ENCODE peak calls at places on chromosome 1, in ten cellular contexts. One of them, this sample, is unnamed.

GRCh38 chr1:234823191-234824176 is 213.5 kb upstream of the IRF2BP2 start:
- DNase-seq in nucleus accumbens: no peak
- DNase-seq in GM12891: no peak
- DNase-seq in HEK293T: no peak
- DNase-seq in BJ: no peak
- DNase-seq in sigmoid colon: no peak
- DNase-seq in heart left ventricle: no peak
- DNase-seq in RCC 7860: no peak
- DNase-seq in CD4-positive, alpha-beta memory T cell: no peak
- DNase-seq in type B pancreatic cell: no peak
- DNase-seq in this sample: no peak

GRCh38 chr1:206551985-206552325 is 44.6 kb downstream of the RASSF5 start:
- DNase-seq in nucleus accumbens: no peak
- DNase-seq in GM12891: no peak
- DNase-seq in HEK293T: no peak
- DNase-seq in BJ: no peak
- DNase-seq in sigmoid colon: no peak
- DNase-seq in heart left ventricle: no peak
- DNase-seq in RCC 7860: no peak
- DNase-seq in CD4-positive, alpha-beta memory T cell: peak
- DNase-seq in type B pancreatic cell: no peak
- DNase-seq in this sample: no peak

GRCh38 chr1:54764132-54764921 is at the start of gene PARS2:
- DNase-seq in nucleus accumbens: peak
- DNase-seq in GM12891: peak
- DNase-seq in HEK293T: peak
- DNase-seq in BJ: peak
- DNase-seq in sigmoid colon: peak
- DNase-seq in heart left ventricle: peak
- DNase-seq in RCC 7860: peak
- DNase-seq in CD4-positive, alpha-beta memory T cell: peak
- DNase-seq in type B pancreatic cell: peak
- DNase-seq in this sample: peak

GRCh38 chr1:7781923-7782495 is 2.1 kb upstream of the PER3 start:
- DNase-seq in nucleus accumbens: no peak
- DNase-seq in GM12891: peak
- DNase-seq in HEK293T: no peak
- DNase-seq in BJ: no peak
- DNase-seq in sigmoid colon: no peak
- DNase-seq in heart left ventricle: no peak
- DNase-seq in RCC 7860: no peak
- DNase-seq in CD4-positive, alpha-beta memory T cell: no peak
- DNase-seq in type B pancreatic cell: no peak
- DNase-seq in this sample: no peak

GRCh38 chr1:170075186-170075585 is 691 bp upstream of the KIFAP3 start:
- DNase-seq in nucleus accumbens: no peak
- DNase-seq in GM12891: no peak
- DNase-seq in HEK293T: no peak
- DNase-seq in BJ: no peak
- DNase-seq in sigmoid colon: no peak
- DNase-seq in heart left ventricle: no peak
- DNase-seq in RCC 7860: no peak
- DNase-seq in CD4-positive, alpha-beta memory T cell: peak
- DNase-seq in type B pancreatic cell: no peak
- DNase-seq in this sample: no peak

GRCh38 chr1:107817909-107818308 is 147.1 kb downstream of the VAV3 start:
- DNase-seq in nucleus accumbens: no peak
- DNase-seq in GM12891: no peak
- DNase-seq in HEK293T: no peak
- DNase-seq in BJ: no peak
- DNase-seq in sigmoid colon: no peak
- DNase-seq in heart left ventricle: no peak
- DNase-seq in RCC 7860: no peak
- DNase-seq in CD4-positive, alpha-beta memory T cell: no peak
- DNase-seq in type B pancreatic cell: no peak
- DNase-seq in this sample: no peak

GRCh38 chr1:12479311-12479710 is 138.7 kb downstream of the DHRS3 start:
- DNase-seq in nucleus accumbens: no peak
- DNase-seq in GM12891: no peak
- DNase-seq in HEK293T: no peak
- DNase-seq in BJ: no peak
- DNase-seq in sigmoid colon: no peak
- DNase-seq in heart left ventricle: no peak
- DNase-seq in RCC 7860: no peak
- DNase-seq in CD4-positive, alpha-beta memory T cell: no peak
- DNase-seq in type B pancreatic cell: no peak
- DNase-seq in this sample: no peak

GRCh38 chr1:173476197-173476663 is 905 bp upstream of the PRDX6 start:
- DNase-seq in nucleus accumbens: no peak
- DNase-seq in GM12891: no peak
- DNase-seq in HEK293T: no peak
- DNase-seq in BJ: no peak
- DNase-seq in sigmoid colon: no peak
- DNase-seq in heart left ventricle: no peak
- DNase-seq in RCC 7860: no peak
- DNase-seq in CD4-positive, alpha-beta memory T cell: no peak
- DNase-seq in type B pancreatic cell: no peak
- DNase-seq in this sample: no peak

GRCh38 chr1:159014003-159014571 is 4.4 kb downstream of the IFI16 start:
- DNase-seq in nucleus accumbens: no peak
- DNase-seq in GM12891: no peak
- DNase-seq in HEK293T: no peak
- DNase-seq in BJ: no peak
- DNase-seq in sigmoid colon: no peak
- DNase-seq in heart left ventricle: no peak
- DNase-seq in RCC 7860: no peak
- DNase-seq in CD4-positive, alpha-beta memory T cell: no peak
- DNase-seq in type B pancreatic cell: no peak
- DNase-seq in this sample: no peak

GRCh38 chr1:41576620-41577019 is 92.1 kb upstream of the EDN2 start:
- DNase-seq in nucleus accumbens: no peak
- DNase-seq in GM12891: no peak
- DNase-seq in HEK293T: no peak
- DNase-seq in BJ: no peak
- DNase-seq in sigmoid colon: no peak
- DNase-seq in heart left ventricle: no peak
- DNase-seq in RCC 7860: no peak
- DNase-seq in CD4-positive, alpha-beta memory T cell: no peak
- DNase-seq in type B pancreatic cell: no peak
- DNase-seq in this sample: no peak

GRCh38 chr1:22341791-22342605 is 109.7 kb upstream of the ZBTB40 start:
- DNase-seq in nucleus accumbens: no peak
- DNase-seq in GM12891: no peak
- DNase-seq in HEK293T: peak
- DNase-seq in BJ: peak
- DNase-seq in sigmoid colon: no peak
- DNase-seq in heart left ventricle: no peak
- DNase-seq in RCC 7860: no peak
- DNase-seq in CD4-positive, alpha-beta memory T cell: no peak
- DNase-seq in type B pancreatic cell: no peak
- DNase-seq in this sample: no peak

GRCh38 chr1:70315782-70316181 is 38.7 kb downstream of the ANKRD13C start:
- DNase-seq in nucleus accumbens: no peak
- DNase-seq in GM12891: no peak
- DNase-seq in HEK293T: no peak
- DNase-seq in BJ: no peak
- DNase-seq in sigmoid colon: no peak
- DNase-seq in heart left ventricle: no peak
- DNase-seq in RCC 7860: no peak
- DNase-seq in CD4-positive, alpha-beta memory T cell: no peak
- DNase-seq in type B pancreatic cell: no peak
- DNase-seq in this sample: no peak

GRCh38 chr1:234957330-234958065 is 171.1 kb downstream of the TOMM20 start:
- DNase-seq in nucleus accumbens: no peak
- DNase-seq in GM12891: no peak
- DNase-seq in HEK293T: peak
- DNase-seq in BJ: no peak
- DNase-seq in sigmoid colon: no peak
- DNase-seq in heart left ventricle: no peak
- DNase-seq in RCC 7860: peak
- DNase-seq in CD4-positive, alpha-beta memory T cell: no peak
- DNase-seq in type B pancreatic cell: peak
- DNase-seq in this sample: no peak

GRCh38 chr1:231776006-231776707 is 149.6 kb downstream of the DISC1 start:
- DNase-seq in nucleus accumbens: no peak
- DNase-seq in GM12891: no peak
- DNase-seq in HEK293T: no peak
- DNase-seq in BJ: peak
- DNase-seq in sigmoid colon: no peak
- DNase-seq in heart left ventricle: no peak
- DNase-seq in RCC 7860: peak
- DNase-seq in CD4-positive, alpha-beta memory T cell: no peak
- DNase-seq in type B pancreatic cell: no peak
- DNase-seq in this sample: peak

GRCh38 chr1:116261227-116261626 is 111.8 kb upstream of the ATP1A1 start:
- DNase-seq in nucleus accumbens: no peak
- DNase-seq in GM12891: no peak
- DNase-seq in HEK293T: no peak
- DNase-seq in BJ: no peak
- DNase-seq in sigmoid colon: no peak
- DNase-seq in heart left ventricle: no peak
- DNase-seq in RCC 7860: no peak
- DNase-seq in CD4-positive, alpha-beta memory T cell: no peak
- DNase-seq in type B pancreatic cell: no peak
- DNase-seq in this sample: no peak

GRCh38 chr1:30615816-30616590 is 107.4 kb downstream of the MATN1 start:
- DNase-seq in nucleus accumbens: no peak
- DNase-seq in GM12891: no peak
- DNase-seq in HEK293T: no peak
- DNase-seq in BJ: no peak
- DNase-seq in sigmoid colon: no peak
- DNase-seq in heart left ventricle: no peak
- DNase-seq in RCC 7860: no peak
- DNase-seq in CD4-positive, alpha-beta memory T cell: no peak
- DNase-seq in type B pancreatic cell: peak
- DNase-seq in this sample: no peak

GRCh38 chr1:111320066-111320879 is 29.6 kb downstream of the CHIA start:
- DNase-seq in nucleus accumbens: no peak
- DNase-seq in GM12891: no peak
- DNase-seq in HEK293T: no peak
- DNase-seq in BJ: no peak
- DNase-seq in sigmoid colon: no peak
- DNase-seq in heart left ventricle: no peak
- DNase-seq in RCC 7860: no peak
- DNase-seq in CD4-positive, alpha-beta memory T cell: no peak
- DNase-seq in type B pancreatic cell: no peak
- DNase-seq in this sample: no peak

GRCh38 chr1:64965239-64966157 is 851 bp downstream of the JAK1 start:
- DNase-seq in nucleus accumbens: peak
- DNase-seq in GM12891: peak
- DNase-seq in HEK293T: peak
- DNase-seq in BJ: no peak
- DNase-seq in sigmoid colon: peak
- DNase-seq in heart left ventricle: peak
- DNase-seq in RCC 7860: peak
- DNase-seq in CD4-positive, alpha-beta memory T cell: peak
- DNase-seq in type B pancreatic cell: peak
- DNase-seq in this sample: no peak

GRCh38 chr1:54052470-54052933 is 502 bp downstream of the TMEM59 start:
- DNase-seq in nucleus accumbens: no peak
- DNase-seq in GM12891: no peak
- DNase-seq in HEK293T: peak
- DNase-seq in BJ: no peak
- DNase-seq in sigmoid colon: no peak
- DNase-seq in heart left ventricle: peak
- DNase-seq in RCC 7860: no peak
- DNase-seq in CD4-positive, alpha-beta memory T cell: no peak
- DNase-seq in type B pancreatic cell: no peak
- DNase-seq in this sample: no peak

GRCh38 chr1:158246650-158247049 is 7.6 kb upstream of the CD1A start:
- DNase-seq in nucleus accumbens: no peak
- DNase-seq in GM12891: no peak
- DNase-seq in HEK293T: no peak
- DNase-seq in BJ: no peak
- DNase-seq in sigmoid colon: no peak
- DNase-seq in heart left ventricle: no peak
- DNase-seq in RCC 7860: no peak
- DNase-seq in CD4-positive, alpha-beta memory T cell: no peak
- DNase-seq in type B pancreatic cell: no peak
- DNase-seq in this sample: no peak

This sample was measured in amniotic stem cell.